ENCODE peak calls at places on chromosomes 11 and 22, in five cellular contexts. E is right atrium auricular region, J is neuronal stem cell, V is cardiac muscle cell, D is heart right ventricle. U is an unnamed sample.
A peak's percentile ranks its signal among the peaks of the same experiment; 100 is the strongest.

GRCh38 chr11:103903621-103904323 is 132.7 kb upstream of the DDI1 start:
- DNase-seq in V (no peak), D (no peak), E (no peak), J (no peak), U (no peak)

GRCh38 chr11:95144313-95145235 is 54.9 kb downstream of the ENDOD1 start:
- DNase-seq in E (no peak), D (no peak), J (no peak), V (no peak), U (no peak)

GRCh38 chr22:23684561-23685031 is 6.2 kb upstream of the RGL4 start:
- DNase-seq in E (no peak), D (no peak), J (no peak), V (no peak), U (no peak)

GRCh38 chr11:1502971-1503707 is 16.6 kb upstream of the MOB2 start:
- DNase-seq in V (no peak), D (peak; percentile 59), E (no peak), J (no peak), U (no peak)

GRCh38 chr22:46131151-46131587 is 19.2 kb upstream of the PPARA start:
- DNase-seq in V (no peak), J (no peak), E (no peak), D (no peak), U (peak; percentile 7)

GRCh38 chr11:70882716-70883085 is 369.7 kb downstream of the SHANK2 start:
- DNase-seq in E (no peak), V (no peak), D (no peak), J (no peak), U (no peak)

GRCh38 chr22:49049691-49050090 is 778.0 kb downstream of the BRD1 start:
- DNase-seq in E (no peak), D (no peak), J (no peak), V (no peak), U (no peak)

GRCh38 chr22:29116397-29117123 is 43.7 kb downstream of the KREMEN1 start:
- DNase-seq in J (no peak), E (no peak), V (no peak), D (no peak), U (no peak)

GRCh38 chr11:118911113-118911879 is 14.4 kb downstream of the BCL9L start:
- DNase-seq in J (no peak), E (no peak), V (no peak), D (no peak), U (no peak)

GRCh38 chr11:65942531-65942930 is 2.7 kb upstream of the TSGA10IP start:
- DNase-seq in V (no peak), J (no peak), D (no peak), E (no peak), U (peak; percentile 16)

GRCh38 chr22:39955675-39956074 is 4.5 kb upstream of the TMA7B start:
- DNase-seq in J (no peak), V (no peak), D (no peak), E (no peak), U (no peak)

GRCh38 chr22:26922804-26923203 is 265.4 kb downstream of the MIAT start:
- DNase-seq in E (no peak), D (no peak), V (peak; percentile 77), J (peak; percentile 41), U (no peak)

GRCh38 chr11:27723685-27724084 is 23.4 kb upstream of the BDNF start:
- DNase-seq in V (no peak), E (no peak), J (no peak), D (no peak), U (no peak)

GRCh38 chr11:75597636-75598035 is 35.6 kb downstream of the SERPINH1 start:
- DNase-seq in J (peak; percentile 29), E (no peak), V (peak; percentile 77), D (no peak), U (no peak)

GRCh38 chr11:36376888-36377758 is 81.0 kb downstream of the PRR5L start:
- DNase-seq in V (peak; percentile 43), E (no peak), J (peak; percentile 63), D (peak; percentile 43), U (peak; percentile 69)

GRCh38 chr11:67616431-67617242 is 9.9 kb downstream of the NDUFV1 start:
- DNase-seq in E (no peak), D (peak; percentile 4), J (no peak), V (no peak), U (no peak)

GRCh38 chr22:48802576-48802975 is 1025.1 kb downstream of the BRD1 start:
- DNase-seq in E (no peak), D (no peak), V (no peak), J (no peak), U (no peak)

GRCh38 chr22:48686694-48687302 is 1140.9 kb downstream of the BRD1 start:
- DNase-seq in E (no peak), V (no peak), J (no peak), D (no peak), U (no peak)

GRCh38 chr11:33724644-33725035 is 11.6 kb downstream of the CD59 start:
- DNase-seq in D (no peak), V (no peak), E (no peak), J (no peak), U (no peak)

GRCh38 chr11:9789919-9790318 is 126.0 kb downstream of the SWAP70 start:
- DNase-seq in V (no peak), D (no peak), E (no peak), J (no peak), U (no peak)
- H3K27ac ChIP-seq in V (no peak overlapping the region), D (no peak overlapping the region), E (no peak overlapping the region), J (no peak overlapping the region), U (no peak overlapping the region)

DNA sequence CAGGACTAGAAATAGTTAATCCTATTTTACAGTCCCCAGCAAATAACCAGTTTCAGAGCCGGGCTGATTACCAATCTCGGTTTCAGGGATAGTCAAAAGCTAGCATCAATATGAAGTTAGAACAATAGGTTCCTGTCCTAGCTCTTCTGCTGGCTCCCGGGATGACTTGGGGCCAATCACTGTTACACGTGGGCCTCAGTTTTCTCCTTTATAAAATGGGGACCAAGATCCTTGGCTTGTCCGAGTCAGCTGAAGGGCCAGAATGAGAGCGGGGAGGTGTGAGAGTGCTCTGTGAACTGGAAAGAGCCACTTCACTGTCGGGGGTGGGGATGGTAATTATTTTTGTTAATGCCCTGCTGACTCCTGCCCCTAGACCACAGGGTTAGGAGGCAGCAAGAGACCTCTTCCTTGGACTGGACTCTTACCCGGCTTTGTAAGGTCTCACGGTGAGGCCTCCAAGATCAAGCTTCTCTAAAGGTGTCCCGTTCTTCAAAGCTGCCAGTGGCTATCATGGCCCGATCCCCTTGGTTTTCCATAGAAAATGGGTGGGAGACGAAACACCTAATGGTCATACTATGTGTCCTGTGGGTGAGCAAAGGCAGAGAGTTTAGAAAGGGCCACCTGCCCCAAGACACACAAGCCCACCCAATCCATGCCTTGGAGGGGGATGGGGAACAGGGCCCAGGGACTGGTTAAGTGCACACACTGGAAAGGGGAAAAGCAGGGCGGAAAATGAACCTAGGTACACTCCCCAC is 1.4 kb downstream of the UCP2 start:
- DNase-seq in V (no peak), D (no peak), E (no peak), J (no peak), U (no peak)
- H3K4me1 ChIP-seq in V (peaks cover 8% of the 10 kb centered on the region), D (peaks cover 10% of the 10 kb centered on the region), E (peaks cover 6% of the 10 kb centered on the region), J (peaks cover 3% of the 10 kb centered on the region), U (peaks cover 61% of the 10 kb centered on the region)

GRCh38 chr11:13013054-13013488 is 4.0 kb downstream of the RASSF10 start:
- DNase-seq in J (no peak), V (peak; percentile 7), E (no peak), D (no peak), U (no peak)

GRCh38 chr11:13009921-13010736 is 1.0 kb downstream of the RASSF10 start:
- DNase-seq in J (peak; percentile 56), V (peak; percentile 56), D (no peak), E (no peak), U (no peak)

GRCh38 chr11:13012037-13012693 is 3.0 kb downstream of the RASSF10 start:
- DNase-seq in J (peak; percentile 62), V (peak; percentile 91), D (no peak), E (no peak), U (no peak)

GRCh38 chr11:13010737-13011342 is 1.7 kb downstream of the RASSF10 start:
- DNase-seq in E (no peak), D (peak; percentile 10), V (peak; percentile 51), J (peak; percentile 53), U (no peak)

GRCh38 chr11:13011366-13012036 is 2.4 kb downstream of the RASSF10 start:
- DNase-seq in E (no peak), D (no peak), V (no peak), J (no peak), U (no peak)
- H3K4me3 ChIP-seq in E (no peak overlapping the region), D (peak overlapping the region; percentile 65), V (peak overlapping the region; percentile 25), J (peak overlapping the region; percentile 52), U (no peak overlapping the region)

GRCh38 chr11:282630-283360 is 4.6 kb downstream of the NLRP6 start:
- DNase-seq in D (peak; percentile 0), V (no peak), J (no peak), E (no peak), U (no peak)
- H3K27ac ChIP-seq in D (no peak overlapping the region), V (no peak overlapping the region), J (no peak overlapping the region), E (no peak overlapping the region), U (no peak overlapping the region)

DNA sequence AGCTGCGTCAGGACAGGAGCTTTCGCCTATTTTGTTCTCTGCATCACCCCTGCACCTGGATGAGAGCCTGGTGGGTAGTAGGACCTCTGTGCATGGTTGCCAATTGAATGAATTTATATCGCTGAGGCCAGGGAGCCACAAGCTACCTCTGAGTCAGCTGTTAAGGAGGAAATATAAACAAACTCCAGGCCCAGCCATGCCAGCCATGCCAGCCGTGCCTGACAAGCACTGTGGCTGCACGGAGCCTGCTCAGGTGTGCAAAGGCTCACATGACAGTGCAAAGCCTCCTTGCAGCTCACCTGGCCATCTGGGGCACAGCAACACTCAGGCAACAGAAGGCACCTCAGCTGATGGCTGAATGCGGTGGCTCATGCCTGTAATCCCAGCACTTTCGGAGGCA is 33.7 kb upstream of the LINC01488 start:
- DNase-seq in E (no peak), D (no peak), V (no peak), J (no peak), U (no peak)
- H3K4me1 ChIP-seq in E (peaks cover 52% of the 10 kb centered on the region), D (peaks cover 38% of the 10 kb centered on the region), V (peaks cover 9% of the 10 kb centered on the region), J (peaks cover 10% of the 10 kb centered on the region), U (peaks cover 13% of the 10 kb centered on the region)